ENCODE peak calls at places on chromosomes 7 and 10, in six cellular contexts. K is body of pancreas, Z is A673, V is PC-3, X is osteoblast, T is stomach. W is an unnamed sample.

GRCh38 chr10:31582365-31583052 is 263.5 kb downstream of the ZEB1 start:
- DNase-seq in K (no peak), Z (no peak), V (peak; percentile 69), X (peak; percentile 91), T (no peak), W (no peak)

GRCh38 chr10:86688398-86688921 is 20.1 kb downstream of the LDB3 start:
- DNase-seq in K (peak; percentile 65), Z (peak; percentile 86), V (peak; percentile 62), X (peak; percentile 95), T (peak; percentile 65), W (peak; percentile 67)

GRCh38 chr10:35200487-35200886 is 73.8 kb downstream of the CREM start:
- DNase-seq in K (no peak), Z (no peak), V (no peak), X (no peak), T (no peak), W (no peak)

GRCh38 chr10:59708816-59709471 is 706 bp downstream of the SLC16A9 start:
- DNase-seq in K (peak; percentile 30), Z (no peak), V (peak; percentile 66), X (peak; percentile 57), T (no peak), W (peak; percentile 49)

GRCh38 chr10:6543431-6544005 is 36.6 kb downstream of the PRKCQ start:
- DNase-seq in K (no peak), Z (no peak), V (no peak), X (no peak), T (no peak), W (no peak)

GRCh38 chr10:126384269-126384873 is 3.9 kb downstream of the ADAM12 start:
- DNase-seq in K (no peak), Z (no peak), V (peak; percentile 77), X (peak; percentile 85), T (no peak), W (no peak)

GRCh38 chr10:59750155-59750945 is 2.9 kb downstream of the MRLN start:
- DNase-seq in K (no peak), Z (no peak), V (peak; percentile 56), X (no peak), T (no peak), W (no peak)

GRCh38 chr7:43113622-43114450 is 1.4 kb downstream of the HECW1 start:
- DNase-seq in K (no peak), Z (no peak), V (no peak), X (no peak), T (no peak), W (no peak)

GRCh38 chr7:16839646-16840045 is 34.8 kb upstream of the AGR2 start:
- DNase-seq in K (no peak), Z (no peak), V (no peak), X (no peak), T (no peak), W (no peak)

GRCh38 chr10:119750391-119751230 is 24.8 kb downstream of the INPP5F start:
- DNase-seq in K (peak; percentile 83), Z (peak; percentile 85), V (peak; percentile 70), X (peak; percentile 80), T (peak; percentile 73), W (peak; percentile 82)

GRCh38 chr10:45373783-45374450 is at the start of gene ALOX5:
- DNase-seq in K (peak; percentile 86), Z (no peak), V (peak; percentile 31), X (peak; percentile 80), T (peak; percentile 80), W (peak; percentile 75)

GRCh38 chr10:117221156-117221711 is 19.7 kb upstream of the SLC18A2 start:
- DNase-seq in K (no peak), Z (no peak), V (peak; percentile 77), X (no peak), T (no peak), W (peak; percentile 55)

GRCh38 chr10:31622993-31623392 is 304.0 kb downstream of the ZEB1 start:
- DNase-seq in K (no peak), Z (no peak), V (no peak), X (peak; percentile 88), T (no peak), W (no peak)

GRCh38 chr10:4568731-4569130 is 257.3 kb upstream of the AKR1E2 start:
- DNase-seq in K (no peak), Z (no peak), V (no peak), X (no peak), T (no peak), W (no peak)

GRCh38 chr7:141072548-141073172 is 1.2 kb upstream of the TMEM178B start:
- DNase-seq in K (peak; percentile 65), Z (peak; percentile 75), V (peak; percentile 63), X (peak; percentile 91), T (no peak), W (no peak)
- H3K4me3 ChIP-seq in K (peak overlapping the region; percentile 10), Z (peak overlapping the region; percentile 45), V (peak overlapping the region; percentile 61), X (peak overlapping the region; percentile 63), T (peak overlapping the region; percentile 49), W (no peak overlapping the region)

GRCh38 chr10:15865304-15865703 is 5.0 kb upstream of the MINDY3 start:
- DNase-seq in K (no peak), Z (no peak), V (no peak), X (no peak), T (no peak), W (no peak)
- H3K27me3 ChIP-seq in K (no peaks in the 10 kb centered on the region), Z (peaks cover 78% of the 10 kb centered on the region), V (no peaks in the 10 kb centered on the region), X (peaks cover 25% of the 10 kb centered on the region), T (no peaks in the 10 kb centered on the region), W (no peaks in the 10 kb centered on the region)

GRCh38 chr10:61465216-61465496 is 12.0 kb upstream of the TMEM26 start:
- DNase-seq in K (no peak), Z (no peak), V (no peak), X (no peak), T (no peak), W (no peak)
- TF ChIP-seq CTCF in K (no peak), Z (no peak), V (no peak), X (peak; percentile 14), T (no peak), W (peak; percentile 13)

DNA sequence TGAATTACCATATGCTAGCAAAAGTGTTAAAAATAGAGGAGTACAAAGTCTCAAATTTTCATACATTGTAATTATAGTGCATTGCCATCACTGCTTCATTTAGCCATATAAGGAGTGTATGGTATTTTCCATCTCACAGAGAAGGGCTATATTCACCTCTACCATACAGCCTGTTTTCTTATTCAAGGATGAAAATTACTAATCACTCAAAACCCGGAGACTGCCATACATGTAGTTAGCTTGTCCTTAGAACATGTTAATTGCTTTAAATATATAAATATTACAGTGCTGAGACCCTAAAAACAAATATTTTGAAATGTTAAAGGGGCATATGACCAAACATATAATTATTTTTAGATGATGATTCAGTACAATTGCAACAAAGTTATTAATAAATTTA is 49.4 kb downstream of the CPEB3 start:
- DNase-seq in K (no peak), Z (no peak), V (no peak), X (no peak), T (no peak), W (no peak)
- H3K4me3 ChIP-seq in K (no peak overlapping the region), Z (peak overlapping the region; percentile 66), V (peak overlapping the region; percentile 75), X (peak overlapping the region; percentile 77), T (peak overlapping the region; percentile 77), W (peak overlapping the region; percentile 69)

GRCh38 chr10:98459385-98459784 is 12.7 kb upstream of the HPS1 start:
- DNase-seq in K (no peak), Z (no peak), V (no peak), X (no peak), T (no peak), W (no peak)

GRCh38 chr10:98460837-98461499 is 14.2 kb upstream of the HPS1 start:
- DNase-seq in K (peak; percentile 92), Z (peak; percentile 15), V (peak; percentile 93), X (peak; percentile 92), T (peak; percentile 53), W (peak; percentile 70)

GRCh38 chr10:98457762-98458161 is 11.0 kb upstream of the HPS1 start:
- DNase-seq in K (no peak), Z (no peak), V (no peak), X (no peak), T (no peak), W (no peak)

GRCh38 chr10:98456688-98457482 is 10.2 kb upstream of the HPS1 start:
- DNase-seq in K (no peak), Z (no peak), V (no peak), X (no peak), T (no peak), W (no peak)

GRCh38 chr10:98458812-98459211 is 12.1 kb upstream of the HPS1 start:
- DNase-seq in K (no peak), Z (no peak), V (no peak), X (no peak), T (no peak), W (no peak)
- H3K27me3 ChIP-seq in K (no peaks in the 10 kb centered on the region), Z (peaks cover 24% of the 10 kb centered on the region), V (no peaks in the 10 kb centered on the region), X (peaks cover 4% of the 10 kb centered on the region), T (no peaks in the 10 kb centered on the region), W (no peaks in the 10 kb centered on the region)

GRCh38 chr10:47186941-47187340 is 113.1 kb upstream of the GDF10 start:
- DNase-seq in K (no peak), Z (no peak), V (no peak), X (no peak), T (no peak), W (no peak)

GRCh38 chr10:47190301-47190700 is 109.7 kb upstream of the GDF10 start:
- DNase-seq in K (no peak), Z (no peak), V (peak; percentile 74), X (no peak), T (no peak), W (no peak)

GRCh38 chr10:47189802-47190201 is 110.2 kb upstream of the GDF10 start:
- DNase-seq in K (no peak), Z (no peak), V (no peak), X (no peak), T (no peak), W (no peak)

GRCh38 chr10:47188156-47188555 is 111.8 kb upstream of the GDF10 start:
- DNase-seq in K (no peak), Z (no peak), V (no peak), X (no peak), T (no peak), W (no peak)

GRCh38 chr10:47187592-47187991 is 112.4 kb upstream of the GDF10 start:
- DNase-seq in K (no peak), Z (no peak), V (no peak), X (no peak), T (no peak), W (no peak)
- TF ChIP-seq CTCF in K (no peak), Z (no peak), V (no peak), X (no peak), T (no peak), W (no peak)

GRCh38 chr7:114931656-114932011 is 9.7 kb downstream of the MDFIC start:
- DNase-seq in K (no peak), Z (no peak), V (no peak), X (no peak), T (no peak), W (no peak)
- H3K4me3 ChIP-seq in K (no peak overlapping the region), Z (no peak overlapping the region), V (no peak overlapping the region), X (no peak overlapping the region), T (no peak overlapping the region), W (no peak overlapping the region)

GRCh38 chr7:127252380-127252718 is 392 bp downstream of the GRM8 start:
- DNase-seq in K (no peak), Z (no peak), V (no peak), X (peak; percentile 54), T (no peak), W (no peak)
- H3K27me3 ChIP-seq in K (no peaks in the 10 kb centered on the region), Z (peaks cover 57% of the 10 kb centered on the region), V (peaks cover 58% of the 10 kb centered on the region), X (peaks cover 53% of the 10 kb centered on the region), T (no peaks in the 10 kb centered on the region), W (peaks cover 12% of the 10 kb centered on the region)

W was measured in Caco-2.